ENCODE peak calls at places on chromosome 12, in five cellular contexts. A, K, Q, T and D are unnamed samples.

GRCh38 chr12:39419471-39419870 is 23.4 kb downstream of the KIF21A start:
- DNase-seq in A (no peak), K (no peak), Q (no peak), T (no peak), D (no peak)

GRCh38 chr12:80756875-80757274 is 40.2 kb downstream of the MYF5 start:
- DNase-seq in A (no peak), K (no peak), Q (peak), T (no peak), D (no peak)

GRCh38 chr12:93895096-93895460 is 217.9 kb downstream of the CRADD start:
- DNase-seq in A (no peak), K (peak), Q (peak), T (no peak), D (no peak)

GRCh38 chr12:27015730-27016076 is 1.5 kb upstream of the TM7SF3 start:
- DNase-seq in A (no peak), K (peak), Q (peak), T (peak), D (no peak)

GRCh38 chr12:113470871-113471618 is 626 bp downstream of the LHX5 start:
- DNase-seq in A (no peak), K (no peak), Q (no peak), T (no peak), D (no peak)

GRCh38 chr12:127562781-127563180 is 704.2 kb upstream of the TMEM132C start:
- DNase-seq in A (no peak), K (no peak), Q (no peak), T (no peak), D (no peak)

GRCh38 chr12:102096855-102097254 is 23.1 kb downstream of the NUP37 start:
- DNase-seq in A (no peak), K (no peak), Q (no peak), T (no peak), D (no peak)

GRCh38 chr12:65278576-65279386 is at the start of gene MSRB3:
- DNase-seq in A (peak), K (peak), Q (peak), T (peak), D (no peak)

GRCh38 chr12:1369942-1370620 is 224.3 kb downstream of the FBXL14 start:
- DNase-seq in A (no peak), K (peak), Q (no peak), T (no peak), D (no peak)

GRCh38 chr12:120125029-120125428 is 8.5 kb upstream of the RAB35 start:
- DNase-seq in A (no peak), K (no peak), Q (no peak), T (no peak), D (no peak)

GRCh38 chr12:6327159-6327558 is 14.7 kb downstream of the TNFRSF1A start:
- DNase-seq in A (no peak), K (no peak), Q (no peak), T (no peak), D (no peak)

GRCh38 chr12:118103601-118104382 is at the start of gene VSIG10:
- DNase-seq in A (peak), K (peak), Q (peak), T (peak), D (peak)

GRCh38 chr12:46224401-46224800 is 44.4 kb downstream of the SLC38A1 start:
- DNase-seq in A (peak), K (peak), Q (peak), T (no peak), D (no peak)

GRCh38 chr12:53727310-53728041 is at the start of gene CALCOCO1:
- DNase-seq in A (peak), K (peak), Q (peak), T (peak), D (peak)

GRCh38 chr12:78419513-78419912 is 445.1 kb upstream of the SYT1 start:
- DNase-seq in A (no peak), K (no peak), Q (no peak), T (no peak), D (no peak)

GRCh38 chr12:78818487-78818886 is 46.1 kb upstream of the SYT1 start:
- DNase-seq in A (no peak), K (no peak), Q (peak), T (peak), D (no peak)

GRCh38 chr12:23895792-23896218 is 53.7 kb downstream of the SOX5 start:
- DNase-seq in A (no peak), K (no peak), Q (no peak), T (peak), D (no peak)

GRCh38 chr12:122003646-122004611 is 17.8 kb upstream of the BCL7A start:
- DNase-seq in A (no peak), K (peak), Q (no peak), T (no peak), D (no peak)

GRCh38 chr12:82746668-82747067 is 60.0 kb downstream of the TMTC2 start:
- DNase-seq in A (no peak), K (no peak), Q (no peak), T (no peak), D (no peak)

GRCh38 chr12:118188690-118189371 is 52.9 kb downstream of the PEBP1 start:
- DNase-seq in A (no peak), K (peak), Q (peak), T (no peak), D (no peak)

GRCh38 chr12:68374315-68374982 is 42.3 kb upstream of the MDM1 start:
- DNase-seq in A (no peak), K (no peak), Q (no peak), T (peak), D (no peak)

GRCh38 chr12:113498490-113498889 is 26.8 kb upstream of the LHX5 start:
- DNase-seq in A (no peak), K (no peak), Q (no peak), T (no peak), D (no peak)

GRCh38 chr12:124767075-124767821 is 96.4 kb downstream of the SCARB1 start:
- DNase-seq in A (peak), K (peak), Q (peak), T (peak), D (no peak)

GRCh38 chr12:120252071-120252906 is 13.2 kb downstream of the PXN start:
- DNase-seq in A (no peak), K (no peak), Q (no peak), T (no peak), D (no peak)

GRCh38 chr12:6030081-6030480 is 85.0 kb upstream of the ANO2 start:
- DNase-seq in A (no peak), K (no peak), Q (no peak), T (no peak), D (no peak)

GRCh38 chr12:93913845-93914244 is 234.5 kb upstream of the PLXNC1 start:
- DNase-seq in A (no peak), K (peak), Q (peak), T (no peak), D (peak)

GRCh38 chr12:108752387-108752786 is 21.1 kb upstream of the CORO1C start:
- DNase-seq in A (no peak), K (no peak), Q (peak), T (no peak), D (no peak)

DNA sequence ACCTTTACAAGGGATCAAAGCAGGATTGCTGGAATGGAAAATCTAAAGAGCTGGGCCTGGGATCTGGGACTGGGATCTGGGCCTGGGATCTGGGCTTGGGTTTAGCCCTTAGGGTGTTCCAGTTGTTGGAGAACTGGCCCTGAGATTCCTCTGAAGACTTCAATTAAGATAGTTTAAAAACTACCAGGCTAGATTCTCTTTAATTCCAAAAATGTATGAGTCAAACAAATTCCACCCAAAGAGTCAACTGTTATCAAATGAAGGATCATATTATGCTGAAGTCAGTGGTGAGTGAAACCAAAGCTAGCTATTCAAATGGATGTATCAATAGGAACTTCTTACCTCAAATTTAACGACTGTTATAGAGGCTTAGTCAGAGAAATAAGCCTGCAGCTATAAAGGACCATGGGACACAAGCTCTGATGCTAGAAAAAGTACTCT is 40.5 kb downstream of the LIMA1 start:
- DNase-seq in A (no peak), K (peak), Q (no peak), T (no peak), D (peak)
- H3K4me3 ChIP-seq in A (no peak), K (peak), Q (no peak), T (no peak), D (no peak)

DNA sequence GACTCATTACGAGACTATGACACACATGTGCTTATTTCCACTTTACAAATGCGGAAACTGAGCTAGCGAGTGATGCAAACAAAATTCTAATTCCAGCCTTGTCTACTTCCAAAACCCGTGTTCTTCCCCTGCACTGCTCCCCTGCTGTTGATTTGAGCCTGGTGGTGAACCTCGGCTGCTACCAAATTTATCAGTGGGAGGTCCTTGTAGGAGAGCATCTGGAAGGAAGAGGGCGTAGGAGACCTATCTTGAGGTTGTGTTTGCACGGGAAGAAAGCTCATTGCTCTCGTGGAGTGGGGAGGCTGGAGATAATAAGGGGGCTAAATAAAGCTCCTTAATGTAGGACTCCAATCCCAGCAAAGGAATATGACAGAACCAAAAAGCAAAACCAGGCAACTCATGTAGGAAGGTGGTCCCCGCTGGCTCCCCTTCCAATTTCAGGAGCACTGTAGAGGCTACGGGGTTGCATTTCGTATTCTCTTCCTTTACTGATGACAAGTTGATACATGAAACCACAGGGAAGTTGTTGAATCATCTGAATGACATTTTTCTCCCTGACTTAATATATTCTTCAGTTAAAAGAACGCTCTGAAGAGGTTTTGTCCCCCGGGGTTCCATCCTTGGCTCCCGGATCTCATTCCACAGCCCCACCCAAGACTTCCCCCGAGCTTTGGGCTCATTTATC is 52.6 kb downstream of the FZD10 start:
- DNase-seq in A (no peak), K (no peak), Q (no peak), T (peak), D (no peak)
- TF ChIP-seq CTCF in A (no peak), K (no peak), Q (no peak), T (no peak), D (no peak)

DNA sequence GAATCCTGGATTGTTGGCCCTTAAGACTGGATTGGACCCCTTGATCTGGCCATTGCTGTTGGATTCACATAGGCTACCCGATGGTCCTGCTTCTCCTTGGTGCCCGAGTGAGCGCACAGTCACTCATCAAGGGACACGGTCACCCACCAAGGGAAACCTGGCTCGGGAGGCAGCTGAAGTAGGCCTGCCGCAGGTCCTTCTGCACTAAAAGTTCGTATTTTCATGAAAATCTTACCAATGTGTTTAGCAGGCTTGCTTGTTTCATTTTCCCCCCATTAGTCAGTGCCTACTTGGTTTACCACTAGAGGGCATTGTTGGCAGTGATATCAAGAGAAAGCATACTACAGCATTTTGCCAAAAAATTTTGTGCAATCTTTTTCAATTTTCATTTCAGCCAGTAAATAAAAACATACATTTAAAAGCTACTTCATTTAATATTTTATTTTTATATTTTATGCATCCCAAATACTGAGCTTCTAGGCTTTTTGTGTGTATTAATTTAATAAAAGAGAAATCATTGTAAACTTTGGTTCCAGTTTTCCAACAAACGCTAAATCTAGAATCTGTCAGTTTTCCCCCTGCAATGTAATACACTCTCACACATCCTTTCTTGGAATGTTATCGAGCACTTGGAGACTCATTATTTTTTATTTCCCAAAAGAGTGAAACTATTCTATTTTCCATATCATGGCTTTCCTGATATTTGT is 116.7 kb downstream of the LMNTD1 start:
- DNase-seq in A (no peak), K (peak), Q (peak), T (peak), D (no peak)
- H3K4me3 ChIP-seq in A (peak), K (peak), Q (peak), T (no peak), D (no peak)

GRCh38 chr12:7637641-7638040 is 28.1 kb downstream of the APOBEC1 start:
- DNase-seq in A (no peak), K (no peak), Q (no peak), T (no peak), D (no peak)

GRCh38 chr12:7638064-7638763 is 27.5 kb downstream of the APOBEC1 start:
- DNase-seq in A (no peak), K (no peak), Q (no peak), T (peak), D (no peak)

GRCh38 chr12:7642287-7642686 is 23.4 kb downstream of the APOBEC1 start:
- DNase-seq in A (no peak), K (no peak), Q (no peak), T (no peak), D (no peak)

GRCh38 chr12:7642876-7643309 is 22.8 kb downstream of the APOBEC1 start:
- DNase-seq in A (no peak), K (no peak), Q (peak), T (peak), D (no peak)

DNA sequence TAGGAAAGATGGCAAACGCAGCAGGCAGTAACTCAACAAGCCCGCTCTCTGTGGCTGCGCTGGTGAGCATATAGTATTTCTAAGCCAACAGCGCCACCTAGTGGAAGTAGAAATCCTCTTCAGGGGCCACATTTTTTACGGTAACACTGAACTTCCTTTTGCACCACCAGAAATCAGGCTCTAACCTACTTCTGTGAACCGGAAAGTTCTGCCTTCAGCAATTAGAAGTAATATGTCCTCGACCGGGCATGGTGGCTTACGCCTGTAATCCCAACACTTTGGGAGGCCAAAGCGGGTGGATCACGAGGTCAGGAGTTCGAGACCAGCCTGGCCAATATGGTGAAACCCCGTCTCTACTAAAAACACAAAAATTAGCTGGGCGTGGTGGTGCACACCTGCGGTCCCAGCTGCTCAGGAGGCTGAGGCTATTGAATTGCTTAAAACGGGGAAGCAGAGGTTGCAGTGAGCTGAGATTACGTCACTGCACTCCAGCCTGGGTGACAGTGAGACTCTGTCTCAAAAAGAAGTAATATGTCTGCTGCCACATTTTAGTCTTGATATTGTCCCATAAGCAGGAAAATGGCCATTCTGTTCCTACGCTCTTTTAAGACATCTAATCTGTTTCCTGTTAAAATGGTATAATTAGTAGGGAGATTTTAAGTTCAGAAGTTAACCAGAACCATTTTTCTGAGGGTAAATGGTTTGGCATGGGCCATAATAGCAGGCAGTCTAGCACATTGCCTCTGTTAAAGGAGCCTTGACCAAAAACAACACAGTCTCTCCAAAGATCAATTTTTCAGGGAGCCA is 26.7 kb downstream of the APOBEC1 start:
- DNase-seq in A (peak), K (peak), Q (peak), T (peak), D (peak)
- TF ChIP-seq CTCF in A (peak), K (peak), Q (peak), T (peak), D (peak)

GRCh38 chr12:103880299-103881142 is 39.5 kb upstream of the NT5DC3 start:
- DNase-seq in A (no peak), K (no peak), Q (no peak), T (peak), D (no peak)
- H3K4me3 ChIP-seq in A (no peak), K (no peak), Q (no peak), T (no peak), D (no peak)